ENCODE peak calls at places on chromosomes 11 and 22, in seven cellular contexts. A is right cardiac atrium; I is left ventricle myocardium inferior; Z is small intestine; U is kidney; K is CD4-positive, CD25-positive, alpha-beta regulatory T cell; N is body of pancreas. G is an unnamed sample. For H3K4me1, the result is how much of the 10 kb centered on the place peaks cover.

GRCh38 chr22:26709617-26710390 is 52.4 kb downstream of the MIAT start:
- DNase-seq in K (no peak), A (no peak), I (no peak), U (no peak), Z (no peak), N (no peak), G (no peak)

GRCh38 chr11:69801513-69802335 is 17.5 kb downstream of the FGF3 start:
- DNase-seq in K (peak), N (peak), U (no peak), A (no peak), Z (peak), I (no peak), G (no peak)

GRCh38 chr22:33850724-33851123 is 69.6 kb downstream of the LARGE1 start:
- DNase-seq in A (no peak), U (no peak), K (no peak), N (no peak), I (no peak), Z (no peak), G (no peak)

GRCh38 chr11:113664069-113664980 is 41.8 kb downstream of the TMPRSS5 start:
- DNase-seq in I (no peak), N (no peak), U (no peak), Z (peak), K (no peak), A (no peak), G (no peak)

GRCh38 chr11:107830915-107831540 is 27.6 kb downstream of the SLC35F2 start:
- DNase-seq in K (no peak), I (no peak), N (peak), A (no peak), U (no peak), Z (no peak), G (no peak)

GRCh38 chr11:111370902-111371578 is 8.0 kb downstream of the POU2AF1 start:
- DNase-seq in U (no peak), K (no peak), N (peak), I (no peak), A (no peak), Z (no peak), G (no peak)

GRCh38 chr11:93895106-93895862 is 44.9 kb upstream of the VSTM5 start:
- DNase-seq in A (no peak), U (no peak), N (peak), Z (peak), K (peak), I (no peak), G (no peak)

GRCh38 chr11:72959998-72960731 is 146.0 kb downstream of the ATG16L2 start:
- DNase-seq in I (no peak), K (no peak), Z (no peak), A (no peak), U (no peak), N (no peak), G (no peak)

GRCh38 chr11:76663461-76663760 is 7.1 kb downstream of the LRRC32 start:
- DNase-seq in I (no peak), U (peak), A (peak), K (no peak), Z (no peak), N (no peak), G (no peak)

GRCh38 chr22:26812731-26813130 is 155.3 kb downstream of the MIAT start:
- DNase-seq in A (no peak), N (no peak), U (no peak), I (no peak), K (no peak), Z (no peak), G (no peak)

GRCh38 chr11:134362192-134362901 is 30.6 kb downstream of the GLB1L2 start:
- DNase-seq in A (peak), I (no peak), U (peak), K (no peak), N (no peak), Z (no peak), G (peak)

GRCh38 chr11:2944953-2945756 is 15.9 kb upstream of the PHLDA2 start:
- DNase-seq in K (peak), A (peak), I (peak), N (peak), Z (peak), U (peak), G (peak)

GRCh38 chr11:86370922-86371614 is 3.6 kb upstream of the CCDC81 start:
- DNase-seq in K (no peak), U (no peak), A (no peak), I (no peak), Z (no peak), N (peak), G (no peak)

GRCh38 chr11:8679006-8679405 is 3.5 kb downstream of the TRIM66 start:
- DNase-seq in N (no peak), U (no peak), A (no peak), Z (no peak), K (no peak), I (no peak), G (no peak)

GRCh38 chr11:88480217-88480616 is 142.7 kb upstream of the CTSC start:
- DNase-seq in A (no peak), K (no peak), U (no peak), N (peak), I (no peak), Z (no peak), G (no peak)

GRCh38 chr11:16120008-16120407 is 236.3 kb downstream of the SOX6 start:
- DNase-seq in A (no peak), Z (no peak), I (no peak), K (no peak), N (no peak), U (no peak), G (no peak)

GRCh38 chr11:76655466-76656086 is 15.0 kb downstream of the LRRC32 start:
- DNase-seq in A (peak), U (peak), Z (no peak), I (no peak), K (no peak), N (no peak), G (no peak)

GRCh38 chr11:19853901-19854300 is 141.3 kb downstream of the NAV2 start:
- DNase-seq in K (no peak), A (no peak), I (no peak), N (no peak), Z (no peak), U (no peak), G (no peak)

GRCh38 chr11:96254087-96254486 is 88.9 kb downstream of the MAML2 start:
- DNase-seq in U (no peak), K (no peak), I (no peak), N (peak), A (no peak), Z (peak), G (no peak)

GRCh38 chr22:36912694-36913430 is 566 bp upstream of the CSF2RB start:
- DNase-seq in K (no peak), U (no peak), I (no peak), A (no peak), Z (no peak), N (peak), G (no peak)

GRCh38 chr11:110990316-110990715 is 255.2 kb upstream of the POU2AF2 start:
- DNase-seq in K (no peak), N (no peak), U (no peak), A (no peak), Z (no peak), I (no peak), G (no peak)

GRCh38 chr22:28064941-28065340 is 145.9 kb upstream of the PITPNB start:
- DNase-seq in K (no peak), Z (no peak), U (no peak), N (no peak), A (no peak), I (no peak), G (no peak)

GRCh38 chr11:76250520-76251222 is 44.4 kb upstream of the WNT11 start:
- DNase-seq in I (no peak), U (no peak), Z (no peak), A (no peak), N (no peak), K (no peak), G (no peak)

DNA sequence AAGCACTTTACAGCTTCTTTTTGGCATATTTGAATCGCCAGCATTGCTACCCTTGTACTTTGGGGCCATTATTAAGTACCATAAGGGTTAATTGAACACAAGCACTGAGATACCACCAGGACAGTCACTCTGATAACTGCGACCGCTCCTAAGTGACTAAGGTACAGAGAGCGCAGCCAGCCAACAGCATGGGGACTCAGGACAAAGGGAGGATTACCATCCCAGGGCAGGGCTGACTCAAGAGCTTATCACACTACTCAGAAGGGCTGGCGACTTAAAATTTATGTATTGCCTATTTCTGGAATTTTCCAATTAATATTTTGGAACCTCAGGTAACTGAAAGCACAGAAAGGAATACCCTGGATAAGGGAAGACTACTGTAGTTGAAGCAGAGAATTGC is 479 bp downstream of the ZNF280A start:
- DNase-seq in K (no peak), N (no peak), I (no peak), A (no peak), Z (peak), U (no peak), G (no peak)
- H3K27ac ChIP-seq in K (no peak), N (no peak), I (no peak), A (no peak), Z (no peak), U (no peak), G (no peak)

GRCh38 chr22:42929838-42930155 is 72.7 kb upstream of the ARFGAP3 start:
- DNase-seq in N (no peak), Z (no peak), U (no peak), K (no peak), I (no peak), A (no peak), G (no peak)

GRCh38 chr22:42930810-42931420 is 73.8 kb upstream of the ARFGAP3 start:
- DNase-seq in A (peak), N (peak), Z (no peak), I (peak), K (no peak), U (no peak), G (peak)

GRCh38 chr22:42927966-42928365 is 70.9 kb upstream of the ARFGAP3 start:
- DNase-seq in U (no peak), A (no peak), K (no peak), Z (no peak), N (no peak), I (no peak), G (peak)

GRCh38 chr22:42931421-42932196 is 74.5 kb upstream of the ARFGAP3 start:
- DNase-seq in N (no peak), K (no peak), A (no peak), Z (no peak), U (no peak), I (no peak), G (peak)

DNA sequence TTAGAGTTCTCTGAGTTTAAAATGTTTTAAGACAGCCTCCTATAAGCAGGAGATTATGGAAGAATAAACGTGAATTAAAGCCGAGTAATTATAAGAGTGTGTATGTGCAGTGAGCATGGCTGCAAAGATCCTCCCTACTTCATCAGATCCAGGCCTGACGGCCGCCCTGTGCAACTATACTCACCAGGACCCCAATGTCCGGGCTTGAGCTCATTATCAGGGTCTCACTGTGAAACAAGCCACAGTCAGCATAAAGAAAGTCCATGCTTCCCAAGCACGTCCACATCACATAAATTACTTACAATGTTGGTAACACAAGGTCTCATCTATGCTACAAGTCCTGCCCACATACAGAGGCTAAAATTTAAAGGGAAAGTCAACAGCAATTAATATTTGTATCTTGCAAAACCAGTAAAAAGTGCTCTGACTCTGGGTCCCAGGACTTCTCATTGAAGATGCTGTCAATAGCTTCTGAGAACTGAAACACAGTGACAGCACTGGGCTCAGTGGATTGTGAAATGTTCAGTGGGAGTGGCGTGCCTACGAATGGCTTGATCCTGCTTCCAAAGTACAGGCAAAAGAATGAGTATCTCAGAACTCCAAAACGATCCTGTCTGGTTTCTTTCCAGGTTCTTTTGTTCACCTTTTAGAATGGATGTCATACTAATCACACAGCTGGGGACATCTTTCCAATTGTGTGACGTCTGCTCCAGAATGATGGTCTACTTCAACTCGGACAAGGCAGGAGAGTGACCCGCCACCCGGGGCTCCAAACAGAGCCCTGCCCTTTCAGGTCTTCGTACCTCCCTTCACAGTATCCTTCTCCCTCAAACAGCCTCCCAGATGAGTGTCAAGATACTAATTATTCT is 72.1 kb upstream of the ARFGAP3 start:
- DNase-seq in K (no peak), I (no peak), U (no peak), A (no peak), N (peak), Z (peak), G (peak)
- H3K4me1 ChIP-seq in K (under half), I (half or more), U (under half), A (under half), N (half or more), Z (under half), G (under half)

GRCh38 chr11:118939948-118940598 is 14.3 kb upstream of the BCL9L start:
- DNase-seq in A (no peak), I (no peak), K (peak), U (peak), N (no peak), Z (no peak), G (no peak)
- H3K27ac ChIP-seq in A (no peak), I (no peak), K (peak), U (no peak), N (no peak), Z (no peak), G (no peak)

GRCh38 chr11:1830500-1831223 is 4.1 kb upstream of the SYT8 start:
- DNase-seq in N (peak), K (no peak), U (peak), Z (peak), I (no peak), A (no peak), G (peak)
- H3K4me1 ChIP-seq in N (half or more), K (under half), U (under half), Z (under half), I (under half), A (under half), G (under half)

DNA sequence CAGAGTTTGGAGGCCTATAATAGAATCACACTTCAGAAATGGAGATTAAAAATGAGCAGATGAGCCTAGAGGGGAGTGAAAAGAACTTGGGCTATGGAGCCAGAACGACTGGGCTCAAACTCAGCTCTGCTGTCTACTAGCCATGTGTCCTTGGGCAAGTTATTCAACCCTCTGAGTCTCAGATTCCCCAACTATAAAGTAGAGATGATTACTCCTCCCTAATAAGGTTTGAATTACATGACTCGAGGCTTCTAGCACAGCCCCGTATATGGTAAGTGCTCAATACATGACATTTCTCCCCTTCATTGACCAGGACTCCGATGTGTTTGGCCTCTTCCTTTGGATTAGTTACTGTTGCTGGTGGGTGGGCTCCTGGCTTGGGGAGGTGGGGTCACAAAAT is 237.0 kb upstream of the NARS2 start:
- DNase-seq in A (no peak), U (no peak), I (no peak), Z (no peak), K (no peak), N (no peak), G (no peak)
- H3K27ac ChIP-seq in A (no peak), U (no peak), I (no peak), Z (no peak), K (no peak), N (no peak), G (no peak)

GRCh38 chr11:130118165-130118564 is 41.4 kb upstream of the ST14 start:
- DNase-seq in K (no peak), A (no peak), I (no peak), N (no peak), Z (no peak), U (no peak), G (no peak)
- H3K4me1 ChIP-seq in K (under half), A (under half), I (half or more), N (under half), Z (under half), U (under half), G (under half)

GRCh38 chr22:29150701-29151100 is 55.0 kb upstream of the EMID1 start:
- DNase-seq in A (no peak), N (no peak), Z (no peak), I (no peak), K (no peak), U (peak), G (peak)
- H3K27ac ChIP-seq in A (no peak), N (no peak), Z (peak), I (peak), K (no peak), U (no peak), G (no peak)